ENCODE peak calls at places on chromosomes 2 and 18, in seven cellular contexts. I is NCI-H1105 treated with DMSO at 0.1 percent for 48 hours, Q is fibroblast of mammary gland, N is ELF-1, D is RCC 7860, X is HS-27A, U is SJSA1. M is an unnamed sample.

GRCh38 chr2:24354899-24355298 is 5.4 kb downstream of the ITSN2 start:
- DNase-seq in I (no peak), Q (no peak), N (no peak), D (no peak), X (no peak), U (no peak), M (no peak)

GRCh38 chr2:170521299-170521698 is 193.8 kb upstream of the SP5 start:
- DNase-seq in I (no peak), Q (no peak), N (no peak), D (no peak), X (no peak), U (no peak), M (no peak)

GRCh38 chr2:132620115-132620514 is 49.9 kb downstream of the LYPD1 start:
- DNase-seq in I (no peak), Q (peak), N (no peak), D (no peak), X (no peak), U (no peak), M (no peak)

GRCh38 chr2:232767866-232768265 is 8.5 kb downstream of the KCNJ13 start:
- DNase-seq in I (no peak), Q (no peak), N (no peak), D (no peak), X (no peak), U (no peak), M (no peak)

GRCh38 chr2:160367887-160368286 is 125.7 kb downstream of the RBMS1 start:
- DNase-seq in I (no peak), Q (peak), N (peak), D (peak), X (no peak), U (peak), M (peak)

GRCh38 chr2:44974064-44974715 is 32.7 kb downstream of the SIX3 start:
- DNase-seq in I (peak), Q (peak), N (peak), D (peak), X (peak), U (peak), M (peak)

GRCh38 chr2:204325468-204325867 is 219.8 kb upstream of the PARD3B start:
- DNase-seq in I (peak), Q (peak), N (peak), D (peak), X (peak), U (peak), M (peak)

GRCh38 chr2:96866149-96866548 is 3.7 kb downstream of the SEMA4C start:
- DNase-seq in I (no peak), Q (no peak), N (no peak), D (no peak), X (no peak), U (no peak), M (no peak)

GRCh38 chr2:80303006-80303741 is 1.4 kb downstream of the LRRTM1 start:
- DNase-seq in I (no peak), Q (peak), N (peak), D (no peak), X (no peak), U (no peak), M (no peak)

GRCh38 chr2:204550738-204551137 is 5.5 kb downstream of the PARD3B start:
- DNase-seq in I (no peak), Q (peak), N (peak), D (no peak), X (no peak), U (peak), M (no peak)

GRCh38 chr2:241540391-241540765 is 18.2 kb upstream of the BOK start:
- DNase-seq in I (no peak), Q (no peak), N (peak), D (peak), X (no peak), U (no peak), M (no peak)

GRCh38 chr2:179302764-179303561 is 38.3 kb upstream of the SESTD1 start:
- DNase-seq in I (no peak), Q (peak), N (no peak), D (no peak), X (no peak), U (peak), M (no peak)

GRCh38 chr2:37984176-37984575 is 59.1 kb downstream of the RMDN2 start:
- DNase-seq in I (no peak), Q (peak), N (no peak), D (no peak), X (no peak), U (no peak), M (no peak)

GRCh38 chr2:28442328-28442727 is 49.7 kb downstream of the FOSL2 start:
- DNase-seq in I (no peak), Q (peak), N (no peak), D (no peak), X (no peak), U (no peak), M (no peak)

GRCh38 chr2:201448701-201449100 is 2.6 kb downstream of the TRAK2 start:
- DNase-seq in I (no peak), Q (no peak), N (no peak), D (no peak), X (no peak), U (no peak), M (no peak)

GRCh38 chr2:237865623-237866041 is 6.2 kb downstream of the RAMP1 start:
- DNase-seq in I (no peak), Q (peak), N (peak), D (no peak), X (no peak), U (no peak), M (peak)

GRCh38 chr18:36993068-36993467 is 164.1 kb downstream of the KIAA1328 start:
- DNase-seq in I (no peak), Q (peak), N (no peak), D (no peak), X (no peak), U (no peak), M (no peak)

GRCh38 chr2:204468689-204469429 is 76.4 kb upstream of the PARD3B start:
- DNase-seq in I (no peak), Q (peak), N (no peak), D (no peak), X (peak), U (no peak), M (no peak)

GRCh38 chr2:147560810-147561521 is 283.9 kb upstream of the ACVR2A start:
- DNase-seq in I (no peak), Q (peak), N (no peak), D (no peak), X (no peak), U (no peak), M (no peak)

GRCh38 chr2:200119236-200119635 is 163.9 kb downstream of the MAIP1 start:
- DNase-seq in I (no peak), Q (no peak), N (no peak), D (no peak), X (no peak), U (no peak), M (no peak)

GRCh38 chr2:41400057-41400665 is 647.7 kb upstream of the PKDCC start:
- DNase-seq in I (no peak), Q (peak), N (peak), D (no peak), X (no peak), U (no peak), M (peak)